ENCODE peak calls at places on chromosomes 11 and 22, in eight cellular contexts. One of them, this sample, is unnamed.

GRCh38 chr22:43923191-43923590 is 414 bp upstream of the PNPLA3 start:
- DNase-seq in NCI-H2171 treated with DMSO at 0.1 percent for 48 hours: peak
- DNase-seq in EH: peak
- DNase-seq in activated T-cell treated with anti-CD3 and anti-CD28 coated beads, Interleukin-2, amount 50 U/mL, for 72 hours: peak
- DNase-seq in thoracic aorta: no peak
- DNase-seq in activated T-helper 1 cell treated with anti-CD3 and anti-CD28 coated beads, Interleukin-2, amount 50 U/mL, for 16 hours: no peak
- DNase-seq in stomach: no peak
- DNase-seq in fibroblast of the aortic adventitia: peak
- DNase-seq in this sample: no peak

GRCh38 chr11:48017105-48017874 is 36.9 kb downstream of the PTPRJ start:
- DNase-seq in NCI-H2171 treated with DMSO at 0.1 percent for 48 hours: peak
- DNase-seq in EH: no peak
- DNase-seq in activated T-cell treated with anti-CD3 and anti-CD28 coated beads, Interleukin-2, amount 50 U/mL, for 72 hours: peak
- DNase-seq in thoracic aorta: no peak
- DNase-seq in activated T-helper 1 cell treated with anti-CD3 and anti-CD28 coated beads, Interleukin-2, amount 50 U/mL, for 16 hours: no peak
- DNase-seq in stomach: no peak
- DNase-seq in fibroblast of the aortic adventitia: no peak
- DNase-seq in this sample: no peak

GRCh38 chr22:39332441-39333064 is 13.1 kb upstream of the RPL3 start:
- DNase-seq in NCI-H2171 treated with DMSO at 0.1 percent for 48 hours: no peak
- DNase-seq in EH: peak
- DNase-seq in activated T-cell treated with anti-CD3 and anti-CD28 coated beads, Interleukin-2, amount 50 U/mL, for 72 hours: no peak
- DNase-seq in thoracic aorta: no peak
- DNase-seq in activated T-helper 1 cell treated with anti-CD3 and anti-CD28 coated beads, Interleukin-2, amount 50 U/mL, for 16 hours: no peak
- DNase-seq in stomach: peak
- DNase-seq in fibroblast of the aortic adventitia: peak
- DNase-seq in this sample: no peak

GRCh38 chr11:33443684-33444083 is 186.5 kb downstream of the HIPK3 start:
- DNase-seq in NCI-H2171 treated with DMSO at 0.1 percent for 48 hours: no peak
- DNase-seq in EH: no peak
- DNase-seq in activated T-cell treated with anti-CD3 and anti-CD28 coated beads, Interleukin-2, amount 50 U/mL, for 72 hours: no peak
- DNase-seq in thoracic aorta: no peak
- DNase-seq in activated T-helper 1 cell treated with anti-CD3 and anti-CD28 coated beads, Interleukin-2, amount 50 U/mL, for 16 hours: no peak
- DNase-seq in stomach: no peak
- DNase-seq in fibroblast of the aortic adventitia: no peak
- DNase-seq in this sample: no peak

GRCh38 chr22:17281026-17281809 is 62.0 kb upstream of the ADA2 start:
- DNase-seq in NCI-H2171 treated with DMSO at 0.1 percent for 48 hours: no peak
- DNase-seq in EH: no peak
- DNase-seq in activated T-cell treated with anti-CD3 and anti-CD28 coated beads, Interleukin-2, amount 50 U/mL, for 72 hours: peak
- DNase-seq in thoracic aorta: no peak
- DNase-seq in activated T-helper 1 cell treated with anti-CD3 and anti-CD28 coated beads, Interleukin-2, amount 50 U/mL, for 16 hours: no peak
- DNase-seq in stomach: no peak
- DNase-seq in fibroblast of the aortic adventitia: no peak
- DNase-seq in this sample: no peak

GRCh38 chr22:25008666-25009065 is 56.1 kb downstream of the KIAA1671 start:
- DNase-seq in NCI-H2171 treated with DMSO at 0.1 percent for 48 hours: peak
- DNase-seq in EH: no peak
- DNase-seq in activated T-cell treated with anti-CD3 and anti-CD28 coated beads, Interleukin-2, amount 50 U/mL, for 72 hours: no peak
- DNase-seq in thoracic aorta: no peak
- DNase-seq in activated T-helper 1 cell treated with anti-CD3 and anti-CD28 coated beads, Interleukin-2, amount 50 U/mL, for 16 hours: no peak
- DNase-seq in stomach: no peak
- DNase-seq in fibroblast of the aortic adventitia: no peak
- DNase-seq in this sample: no peak

GRCh38 chr11:64251986-64252837 is 882 bp downstream of the PLCB3 start:
- DNase-seq in NCI-H2171 treated with DMSO at 0.1 percent for 48 hours: no peak
- DNase-seq in EH: peak
- DNase-seq in activated T-cell treated with anti-CD3 and anti-CD28 coated beads, Interleukin-2, amount 50 U/mL, for 72 hours: peak
- DNase-seq in thoracic aorta: no peak
- DNase-seq in activated T-helper 1 cell treated with anti-CD3 and anti-CD28 coated beads, Interleukin-2, amount 50 U/mL, for 16 hours: no peak
- DNase-seq in stomach: peak
- DNase-seq in fibroblast of the aortic adventitia: no peak
- DNase-seq in this sample: no peak

GRCh38 chr11:134050541-134051383 is 18.1 kb upstream of the JAM3 start:
- DNase-seq in NCI-H2171 treated with DMSO at 0.1 percent for 48 hours: peak
- DNase-seq in EH: peak
- DNase-seq in activated T-cell treated with anti-CD3 and anti-CD28 coated beads, Interleukin-2, amount 50 U/mL, for 72 hours: peak
- DNase-seq in thoracic aorta: no peak
- DNase-seq in activated T-helper 1 cell treated with anti-CD3 and anti-CD28 coated beads, Interleukin-2, amount 50 U/mL, for 16 hours: peak
- DNase-seq in stomach: peak
- DNase-seq in fibroblast of the aortic adventitia: peak
- DNase-seq in this sample: peak

GRCh38 chr11:36375348-36376314 is 79.5 kb downstream of the PRR5L start:
- DNase-seq in NCI-H2171 treated with DMSO at 0.1 percent for 48 hours: no peak
- DNase-seq in EH: no peak
- DNase-seq in activated T-cell treated with anti-CD3 and anti-CD28 coated beads, Interleukin-2, amount 50 U/mL, for 72 hours: no peak
- DNase-seq in thoracic aorta: no peak
- DNase-seq in activated T-helper 1 cell treated with anti-CD3 and anti-CD28 coated beads, Interleukin-2, amount 50 U/mL, for 16 hours: no peak
- DNase-seq in stomach: no peak
- DNase-seq in fibroblast of the aortic adventitia: no peak
- DNase-seq in this sample: no peak

GRCh38 chr11:80227915-80228314 is 787.1 kb upstream of the TENM4 start:
- DNase-seq in NCI-H2171 treated with DMSO at 0.1 percent for 48 hours: no peak
- DNase-seq in EH: no peak
- DNase-seq in activated T-cell treated with anti-CD3 and anti-CD28 coated beads, Interleukin-2, amount 50 U/mL, for 72 hours: no peak
- DNase-seq in thoracic aorta: no peak
- DNase-seq in activated T-helper 1 cell treated with anti-CD3 and anti-CD28 coated beads, Interleukin-2, amount 50 U/mL, for 16 hours: no peak
- DNase-seq in stomach: no peak
- DNase-seq in fibroblast of the aortic adventitia: no peak
- DNase-seq in this sample: no peak

GRCh38 chr11:111283945-111284481 is 14.3 kb upstream of the POU2AF3 start:
- DNase-seq in NCI-H2171 treated with DMSO at 0.1 percent for 48 hours: no peak
- DNase-seq in EH: peak
- DNase-seq in activated T-cell treated with anti-CD3 and anti-CD28 coated beads, Interleukin-2, amount 50 U/mL, for 72 hours: no peak
- DNase-seq in thoracic aorta: no peak
- DNase-seq in activated T-helper 1 cell treated with anti-CD3 and anti-CD28 coated beads, Interleukin-2, amount 50 U/mL, for 16 hours: no peak
- DNase-seq in stomach: peak
- DNase-seq in fibroblast of the aortic adventitia: no peak
- DNase-seq in this sample: no peak

GRCh38 chr22:35542157-35542971 is 1.7 kb downstream of the RASD2 start:
- DNase-seq in NCI-H2171 treated with DMSO at 0.1 percent for 48 hours: peak
- DNase-seq in EH: no peak
- DNase-seq in activated T-cell treated with anti-CD3 and anti-CD28 coated beads, Interleukin-2, amount 50 U/mL, for 72 hours: no peak
- DNase-seq in thoracic aorta: no peak
- DNase-seq in activated T-helper 1 cell treated with anti-CD3 and anti-CD28 coated beads, Interleukin-2, amount 50 U/mL, for 16 hours: no peak
- DNase-seq in stomach: no peak
- DNase-seq in fibroblast of the aortic adventitia: no peak
- DNase-seq in this sample: no peak

GRCh38 chr11:69985654-69986420 is 92.3 kb upstream of the ANO1 start:
- DNase-seq in NCI-H2171 treated with DMSO at 0.1 percent for 48 hours: no peak
- DNase-seq in EH: no peak
- DNase-seq in activated T-cell treated with anti-CD3 and anti-CD28 coated beads, Interleukin-2, amount 50 U/mL, for 72 hours: no peak
- DNase-seq in thoracic aorta: no peak
- DNase-seq in activated T-helper 1 cell treated with anti-CD3 and anti-CD28 coated beads, Interleukin-2, amount 50 U/mL, for 16 hours: no peak
- DNase-seq in stomach: no peak
- DNase-seq in fibroblast of the aortic adventitia: no peak
- DNase-seq in this sample: no peak

GRCh38 chr22:20380486-20380885 is 13.5 kb upstream of the ZNF74 start:
- DNase-seq in NCI-H2171 treated with DMSO at 0.1 percent for 48 hours: peak
- DNase-seq in EH: no peak
- DNase-seq in activated T-cell treated with anti-CD3 and anti-CD28 coated beads, Interleukin-2, amount 50 U/mL, for 72 hours: no peak
- DNase-seq in thoracic aorta: no peak
- DNase-seq in activated T-helper 1 cell treated with anti-CD3 and anti-CD28 coated beads, Interleukin-2, amount 50 U/mL, for 16 hours: no peak
- DNase-seq in stomach: no peak
- DNase-seq in fibroblast of the aortic adventitia: no peak
- DNase-seq in this sample: no peak

GRCh38 chr11:126578426-126578825 is 222.9 kb downstream of the ST3GAL4 start:
- DNase-seq in NCI-H2171 treated with DMSO at 0.1 percent for 48 hours: no peak
- DNase-seq in EH: peak
- DNase-seq in activated T-cell treated with anti-CD3 and anti-CD28 coated beads, Interleukin-2, amount 50 U/mL, for 72 hours: no peak
- DNase-seq in thoracic aorta: no peak
- DNase-seq in activated T-helper 1 cell treated with anti-CD3 and anti-CD28 coated beads, Interleukin-2, amount 50 U/mL, for 16 hours: no peak
- DNase-seq in stomach: no peak
- DNase-seq in fibroblast of the aortic adventitia: no peak
- DNase-seq in this sample: no peak

GRCh38 chr22:49765951-49766350 is 61.7 kb downstream of the BRD1 start:
- DNase-seq in NCI-H2171 treated with DMSO at 0.1 percent for 48 hours: peak
- DNase-seq in EH: no peak
- DNase-seq in activated T-cell treated with anti-CD3 and anti-CD28 coated beads, Interleukin-2, amount 50 U/mL, for 72 hours: no peak
- DNase-seq in thoracic aorta: no peak
- DNase-seq in activated T-helper 1 cell treated with anti-CD3 and anti-CD28 coated beads, Interleukin-2, amount 50 U/mL, for 16 hours: peak
- DNase-seq in stomach: peak
- DNase-seq in fibroblast of the aortic adventitia: no peak
- DNase-seq in this sample: no peak

GRCh38 chr11:72813740-72814138 is 472 bp upstream of the ATG16L2 start:
- DNase-seq in NCI-H2171 treated with DMSO at 0.1 percent for 48 hours: peak
- DNase-seq in EH: peak
- DNase-seq in activated T-cell treated with anti-CD3 and anti-CD28 coated beads, Interleukin-2, amount 50 U/mL, for 72 hours: peak
- DNase-seq in thoracic aorta: no peak
- DNase-seq in activated T-helper 1 cell treated with anti-CD3 and anti-CD28 coated beads, Interleukin-2, amount 50 U/mL, for 16 hours: peak
- DNase-seq in stomach: peak
- DNase-seq in fibroblast of the aortic adventitia: no peak
- DNase-seq in this sample: no peak

GRCh38 chr22:36328635-36329216 is 59.0 kb downstream of the MYH9 start:
- DNase-seq in NCI-H2171 treated with DMSO at 0.1 percent for 48 hours: peak
- DNase-seq in EH: peak
- DNase-seq in activated T-cell treated with anti-CD3 and anti-CD28 coated beads, Interleukin-2, amount 50 U/mL, for 72 hours: peak
- DNase-seq in thoracic aorta: peak
- DNase-seq in activated T-helper 1 cell treated with anti-CD3 and anti-CD28 coated beads, Interleukin-2, amount 50 U/mL, for 16 hours: no peak
- DNase-seq in stomach: peak
- DNase-seq in fibroblast of the aortic adventitia: peak
- DNase-seq in this sample: peak

GRCh38 chr11:61141601-61142028 is 19.6 kb downstream of the VPS37C start:
- DNase-seq in NCI-H2171 treated with DMSO at 0.1 percent for 48 hours: peak
- DNase-seq in EH: no peak
- DNase-seq in activated T-cell treated with anti-CD3 and anti-CD28 coated beads, Interleukin-2, amount 50 U/mL, for 72 hours: no peak
- DNase-seq in thoracic aorta: no peak
- DNase-seq in activated T-helper 1 cell treated with anti-CD3 and anti-CD28 coated beads, Interleukin-2, amount 50 U/mL, for 16 hours: no peak
- DNase-seq in stomach: peak
- DNase-seq in fibroblast of the aortic adventitia: no peak
- DNase-seq in this sample: no peak

GRCh38 chr22:26609287-26609686 is 8.5 kb downstream of the CRYBB1 start:
- DNase-seq in NCI-H2171 treated with DMSO at 0.1 percent for 48 hours: no peak
- DNase-seq in EH: no peak
- DNase-seq in activated T-cell treated with anti-CD3 and anti-CD28 coated beads, Interleukin-2, amount 50 U/mL, for 72 hours: no peak
- DNase-seq in thoracic aorta: no peak
- DNase-seq in activated T-helper 1 cell treated with anti-CD3 and anti-CD28 coated beads, Interleukin-2, amount 50 U/mL, for 16 hours: no peak
- DNase-seq in stomach: no peak
- DNase-seq in fibroblast of the aortic adventitia: no peak
- DNase-seq in this sample: no peak

This sample was measured in activated B cell treated with CpG ODN at 0.5 μM for 24 hours.